ENCODE peak calls at places on chromosomes 3 and 15, in six cellular contexts. E is GM23338; P is CD8-positive, alpha-beta T cell; J is ovary; X is A673; Z is OCI-LY7. V is an unnamed sample.

GRCh38 chr3:69671082-69671952 is 67.9 kb upstream of the MITF start:
- DNase-seq in E (peak; percentile 63), P (no peak), J (peak; percentile 43), X (peak; percentile 15), Z (peak; percentile 27), V (peak; percentile 24)

GRCh38 chr15:40354408-40355171 is 3.4 kb upstream of the DISP2 start:
- DNase-seq in E (peak; percentile 83), P (no peak), J (no peak), X (peak; percentile 73), Z (peak; percentile 31), V (no peak)

GRCh38 chr15:77504310-77504709 is 83.6 kb downstream of the HMG20A start:
- DNase-seq in E (no peak), P (no peak), J (no peak), X (peak; percentile 37), Z (peak; percentile 48), V (no peak)

GRCh38 chr3:160141485-160142185 is 83.6 kb upstream of the C3orf80 start:
- DNase-seq in E (no peak), P (no peak), J (no peak), X (no peak), Z (no peak), V (no peak)

GRCh38 chr15:101043011-101043410 is 123.9 kb downstream of the LRRK1 start:
- DNase-seq in E (no peak), P (no peak), J (peak; percentile 12), X (no peak), Z (no peak), V (no peak)

GRCh38 chr15:89654311-89654761 is 931 bp downstream of the KIF7 start:
- DNase-seq in E (no peak), P (no peak), J (peak; percentile 21), X (no peak), Z (no peak), V (no peak)

GRCh38 chr3:183912895-183913579 is 28.4 kb upstream of the PARL start:
- DNase-seq in E (no peak), P (no peak), J (no peak), X (no peak), Z (no peak), V (no peak)

GRCh38 chr3:16177962-16178627 is 3.6 kb downstream of the GALNT15 start:
- DNase-seq in E (peak; percentile 90), P (peak; percentile 34), J (peak; percentile 88), X (peak; percentile 78), Z (peak; percentile 53), V (peak; percentile 83)

GRCh38 chr15:63071288-63071909 is 28.9 kb downstream of the TPM1 start:
- DNase-seq in E (no peak), P (no peak), J (no peak), X (no peak), Z (no peak), V (no peak)

GRCh38 chr3:23490459-23490858 is 287.3 kb downstream of the UBE2E2 start:
- DNase-seq in E (no peak), P (no peak), J (no peak), X (no peak), Z (no peak), V (no peak)

GRCh38 chr15:50627351-50628055 is 59.1 kb downstream of the TRPM7 start:
- DNase-seq in E (no peak), P (no peak), J (no peak), X (no peak), Z (no peak), V (no peak)

GRCh38 chr3:16234281-16234680 is 30.5 kb downstream of the DPH3 start:
- DNase-seq in E (no peak), P (no peak), J (no peak), X (no peak), Z (no peak), V (no peak)

GRCh38 chr15:76953913-76954312 is 22.4 kb downstream of the RCN2 start:
- DNase-seq in E (no peak), P (no peak), J (no peak), X (no peak), Z (no peak), V (no peak)

GRCh38 chr15:99752556-99752955 is 19.3 kb upstream of the LYSMD4 start:
- DNase-seq in E (no peak), P (no peak), J (no peak), X (no peak), Z (no peak), V (no peak)

GRCh38 chr3:106824856-106825255 is 552.4 kb upstream of the CCDC54 start:
- DNase-seq in E (peak; percentile 61), P (no peak), J (no peak), X (peak; percentile 37), Z (peak; percentile 18), V (no peak)

GRCh38 chr3:133444071-133444774 is 44.4 kb downstream of the BFSP2 start:
- DNase-seq in E (no peak), P (no peak), J (no peak), X (no peak), Z (peak; percentile 67), V (no peak)

GRCh38 chr3:18716821-18717220 is 291.7 kb upstream of the SATB1 start:
- DNase-seq in E (no peak), P (no peak), J (no peak), X (no peak), Z (no peak), V (no peak)

GRCh38 chr3:188421836-188422540 is 268.0 kb downstream of the LPP start:
- DNase-seq in E (no peak), P (no peak), J (no peak), X (no peak), Z (peak; percentile 94), V (no peak)

GRCh38 chr3:9361691-9362388 is 1.0 kb upstream of the THUMPD3 start:
- DNase-seq in E (no peak), P (no peak), J (no peak), X (no peak), Z (no peak), V (no peak)
- H3K4me3 ChIP-seq in E (peak overlapping the region; percentile 77), P (peak overlapping the region; percentile 97), J (peak overlapping the region; percentile 69), X (no peak overlapping the region), Z (peak overlapping the region; percentile 77), V (peak overlapping the region; percentile 89)

GRCh38 chr3:42488687-42489086 is 13.8 kb upstream of the VIPR1 start:
- DNase-seq in E (no peak), P (no peak), J (peak; percentile 1), X (no peak), Z (no peak), V (no peak)
- H3K27ac ChIP-seq in E (no peak overlapping the region), P (no peak overlapping the region), J (no peak overlapping the region), X (no peak overlapping the region), Z (no peak overlapping the region), V (no peak overlapping the region)

GRCh38 chr3:8501388-8502131 is at the start of gene LMCD1:
- DNase-seq in E (peak; percentile 97), P (peak; percentile 69), J (peak; percentile 95), X (peak; percentile 94), Z (peak; percentile 56), V (peak; percentile 96)

GRCh38 chr3:8500966-8501365 is 657 bp upstream of the LMCD1 start:
- DNase-seq in E (no peak), P (no peak), J (no peak), X (no peak), Z (no peak), V (no peak)

GRCh38 chr3:8497582-8497981 is 4.0 kb upstream of the LMCD1 start:
- DNase-seq in E (no peak), P (no peak), J (no peak), X (no peak), Z (no peak), V (no peak)

GRCh38 chr3:8499181-8499611 is 2.4 kb upstream of the LMCD1 start:
- DNase-seq in E (peak; percentile 79), P (no peak), J (no peak), X (no peak), Z (no peak), V (no peak)

GRCh38 chr3:8500208-8500961 is 1.2 kb upstream of the LMCD1 start:
- DNase-seq in E (peak; percentile 52), P (no peak), J (no peak), X (no peak), Z (no peak), V (no peak)
- H3K4me3 ChIP-seq in E (peak overlapping the region; percentile 5), P (no peak overlapping the region), J (no peak overlapping the region), X (no peak overlapping the region), Z (no peak overlapping the region), V (peak overlapping the region; percentile 67)

DNA sequence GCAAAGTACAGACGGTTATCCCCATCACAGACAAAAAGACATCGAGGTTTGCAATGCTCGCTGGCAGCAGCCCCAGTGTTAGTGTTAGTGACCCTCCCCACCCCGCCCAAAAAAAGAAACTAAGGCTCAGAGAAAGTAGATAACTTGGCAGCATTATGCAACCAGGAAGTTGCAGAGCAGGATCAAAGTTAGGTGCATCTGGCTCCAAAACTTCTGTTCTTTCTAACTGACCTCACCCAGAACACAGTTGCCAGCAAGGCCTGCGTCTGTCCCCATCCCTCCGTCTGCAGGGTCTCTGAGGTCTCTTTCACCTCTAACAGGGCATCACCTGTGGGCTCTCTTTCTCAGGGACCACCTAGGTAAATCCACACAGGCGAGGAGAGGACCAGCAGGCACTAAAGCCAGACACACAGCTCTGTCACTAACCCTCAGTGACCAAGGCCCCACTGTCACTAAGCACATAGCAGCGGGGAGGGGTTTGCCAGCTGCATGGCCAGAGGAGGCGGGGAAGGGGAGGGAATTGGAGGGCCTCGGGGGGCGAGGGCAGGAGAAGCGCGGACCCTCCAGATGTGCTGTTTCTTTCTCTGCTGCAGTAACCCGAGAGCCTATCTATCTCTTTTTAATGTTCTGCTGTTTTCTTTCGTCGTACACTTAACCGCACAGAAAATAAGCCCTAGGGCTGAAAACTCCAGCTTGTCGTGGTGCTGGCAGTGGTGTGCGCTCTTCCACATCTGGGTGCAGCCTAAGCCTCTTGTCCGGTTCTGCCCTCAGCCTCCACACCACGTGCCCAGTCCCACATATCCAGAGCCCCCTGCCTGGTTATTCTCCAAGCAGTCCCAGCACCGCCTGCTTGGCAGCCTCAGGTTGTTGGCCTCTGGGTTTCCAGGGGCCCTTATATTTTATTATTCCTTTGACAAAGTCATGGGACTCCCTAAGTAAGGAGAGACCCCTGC is 51.3 kb downstream of the BDH1 start:
- DNase-seq in E (no peak), P (no peak), J (no peak), X (no peak), Z (no peak), V (no peak)
- H3K27ac ChIP-seq in E (no peak overlapping the region), P (no peak overlapping the region), J (no peak overlapping the region), X (no peak overlapping the region), Z (no peak overlapping the region), V (no peak overlapping the region)

GRCh38 chr3:141431411-141432378 is 55.1 kb upstream of the RASA2 start:
- DNase-seq in E (no peak), P (no peak), J (no peak), X (no peak), Z (no peak), V (no peak)
- H3K4me3 ChIP-seq in E (no peak overlapping the region), P (no peak overlapping the region), J (peak overlapping the region; percentile 17), X (no peak overlapping the region), Z (no peak overlapping the region), V (peak overlapping the region; percentile 42)

GRCh38 chr15:94970096-94970495 is 738.7 kb downstream of the MCTP2 start:
- DNase-seq in E (no peak), P (no peak), J (no peak), X (no peak), Z (no peak), V (no peak)

GRCh38 chr15:94970831-94971230 is 739.5 kb downstream of the MCTP2 start:
- DNase-seq in E (no peak), P (no peak), J (no peak), X (no peak), Z (no peak), V (no peak)

GRCh38 chr15:94968133-94968532 is 736.8 kb downstream of the MCTP2 start:
- DNase-seq in E (no peak), P (no peak), J (peak; percentile 20), X (no peak), Z (no peak), V (no peak)

GRCh38 chr15:94972314-94972713 is 741.0 kb downstream of the MCTP2 start:
- DNase-seq in E (peak; percentile 25), P (no peak), J (no peak), X (no peak), Z (no peak), V (no peak)
- H3K27ac ChIP-seq in E (no peak overlapping the region), P (no peak overlapping the region), J (no peak overlapping the region), X (no peak overlapping the region), Z (no peak overlapping the region), V (no peak overlapping the region)

V was measured in left ventricle myocardium inferior.